ENCODE peak calls at places on chromosomes 6 and 20, in ten cellular contexts. B is heart left ventricle; K is HuH-7.5; N is GDM1; C is EL; Q is activated T-helper 1 cell treated with anti-CD3 and anti-CD28 coated beads, Interleukin-2, amount 50 U/mL, for 16 hours; I is activated naive CD4-positive, alpha-beta T cell treated with anti-CD3 and anti-CD28 coated beads, Interleukin-2, amount 50 U/mL, for 16 hours; X is nephron progenitor cell; Y is stimulated activated naive CD8-positive, alpha-beta T cell treated with anti-CD3 and anti-CD28 coated beads, Interleukin-15, Interleukin-2, amounts not matched to agents 100 U/mL and 50 U/mL, for 24 hours; O is HT-29. T is an unnamed sample.

GRCh38 chr20:50216543-50217206 is 26.0 kb downstream of the CEBPB start:
- DNase-seq in B (no peak), K (peak; percentile 61), N (no peak), C (no peak), Q (no peak), I (no peak), X (no peak), Y (no peak), O (no peak), T (no peak)

GRCh38 chr20:44355503-44356352 is at the start of gene HNF4A:
- DNase-seq in B (no peak), K (peak; percentile 78), N (no peak), C (no peak), Q (no peak), I (no peak), X (no peak), Y (no peak), O (peak; percentile 93), T (no peak)

GRCh38 chr6:158703840-158704822 is 54.3 kb downstream of the SYTL3 start:
- DNase-seq in B (peak; percentile 84), K (peak; percentile 85), N (peak; percentile 58), C (peak; percentile 70), Q (peak; percentile 66), I (peak; percentile 79), X (peak; percentile 90), Y (peak; percentile 84), O (peak; percentile 75), T (peak; percentile 79)

GRCh38 chr20:35004749-35005462 is 49.2 kb downstream of the MYH7B start:
- DNase-seq in B (peak; percentile 11), K (no peak), N (no peak), C (no peak), Q (no peak), I (no peak), X (no peak), Y (no peak), O (no peak), T (no peak)

GRCh38 chr20:35616465-35617396 is 1.1 kb downstream of the SPAG4 start:
- DNase-seq in B (peak; percentile 98), K (peak; percentile 91), N (peak; percentile 31), C (peak; percentile 100), Q (peak; percentile 33), I (peak; percentile 50), X (peak; percentile 70), Y (peak; percentile 77), O (peak; percentile 98), T (peak; percentile 52)

GRCh38 chr20:22931653-22932052 is 103.5 kb upstream of the SSTR4 start:
- DNase-seq in B (no peak), K (no peak), N (no peak), C (no peak), Q (no peak), I (no peak), X (no peak), Y (no peak), O (no peak), T (no peak)

GRCh38 chr20:47304287-47304686 is 52.2 kb downstream of the ZMYND8 start:
- DNase-seq in B (no peak), K (peak; percentile 59), N (no peak), C (peak; percentile 16), Q (no peak), I (no peak), X (no peak), Y (no peak), O (peak; percentile 92), T (peak; percentile 78)

GRCh38 chr20:43969069-43969468 is 54.4 kb downstream of the TOX2 start:
- DNase-seq in B (no peak), K (no peak), N (no peak), C (no peak), Q (no peak), I (no peak), X (no peak), Y (no peak), O (no peak), T (no peak)

GRCh38 chr6:22940571-22941290 is 371.4 kb downstream of the HDGFL1 start:
- DNase-seq in B (no peak), K (no peak), N (no peak), C (peak; percentile 13), Q (no peak), I (no peak), X (no peak), Y (no peak), O (no peak), T (no peak)

GRCh38 chr6:140855520-140855919 is 1277.2 kb upstream of the GJE1 start:
- DNase-seq in B (no peak), K (no peak), N (no peak), C (no peak), Q (no peak), I (no peak), X (no peak), Y (no peak), O (no peak), T (no peak)

GRCh38 chr20:58023781-58024180 is 204.7 kb downstream of the ANKRD60 start:
- DNase-seq in B (no peak), K (no peak), N (no peak), C (no peak), Q (no peak), I (no peak), X (no peak), Y (no peak), O (no peak), T (no peak)

GRCh38 chr6:154471609-154472362 is 38.7 kb downstream of the CNKSR3 start:
- DNase-seq in B (no peak), K (no peak), N (no peak), C (no peak), Q (no peak), I (no peak), X (no peak), Y (no peak), O (no peak), T (peak; percentile 96)

GRCh38 chr6:143692696-143693095 is 14.9 kb downstream of the PHACTR2 start:
- DNase-seq in B (no peak), K (no peak), N (no peak), C (no peak), Q (no peak), I (no peak), X (no peak), Y (no peak), O (no peak), T (no peak)

GRCh38 chr6:10217111-10217510 is 197.8 kb downstream of the TFAP2A start:
- DNase-seq in B (no peak), K (no peak), N (no peak), C (no peak), Q (no peak), I (no peak), X (no peak), Y (no peak), O (no peak), T (no peak)

GRCh38 chr6:134079406-134079921 is 27.0 kb upstream of the SLC2A12 start:
- DNase-seq in B (no peak), K (no peak), N (no peak), C (no peak), Q (no peak), I (no peak), X (no peak), Y (no peak), O (no peak), T (peak; percentile 27)

GRCh38 chr20:62606551-62607201 is 35.6 kb upstream of the SLCO4A1 start:
- DNase-seq in B (peak; percentile 73), K (no peak), N (no peak), C (peak; percentile 63), Q (no peak), I (no peak), X (peak; percentile 62), Y (no peak), O (no peak), T (no peak)